ENCODE peak calls at places on chromosome X, in nine cellular contexts. One of them, this sample, is unnamed.

GRCh38 chrX:41027388-41027787 is 57.9 kb upstream of the USP9X start:
- DNase-seq in sigmoid colon: no peak
- DNase-seq in H1: no peak
- DNase-seq in transverse colon: no peak
- DNase-seq in suprapubic skin: no peak
- DNase-seq in breast epithelium: no peak
- DNase-seq in HepG2: no peak
- DNase-seq in stomach: no peak
- DNase-seq in endothelial cell of umbilical vein: no peak
- DNase-seq in this sample: no peak

GRCh38 chrX:136600059-136600458 is 47.9 kb upstream of the CD40LG start:
- DNase-seq in suprapubic skin: no peak
- DNase-seq in endothelial cell of umbilical vein: no peak
- DNase-seq in HepG2: no peak
- DNase-seq in transverse colon: no peak
- DNase-seq in sigmoid colon: no peak
- DNase-seq in breast epithelium: no peak
- DNase-seq in H1: no peak
- DNase-seq in stomach: no peak
- DNase-seq in this sample: no peak

GRCh38 chrX:41779058-41779564 is 55.1 kb downstream of the GPR82 start:
- DNase-seq in suprapubic skin: no peak
- DNase-seq in endothelial cell of umbilical vein: peak; percentile 74
- DNase-seq in H1: no peak
- DNase-seq in stomach: no peak
- DNase-seq in HepG2: peak; percentile 16
- DNase-seq in breast epithelium: no peak
- DNase-seq in transverse colon: no peak
- DNase-seq in sigmoid colon: no peak
- DNase-seq in this sample: no peak

GRCh38 chrX:136204571-136204970 is 46.6 kb downstream of the MAP7D3 start:
- DNase-seq in endothelial cell of umbilical vein: peak; percentile 54
- DNase-seq in HepG2: no peak
- DNase-seq in H1: no peak
- DNase-seq in transverse colon: peak; percentile 62
- DNase-seq in suprapubic skin: no peak
- DNase-seq in breast epithelium: no peak
- DNase-seq in stomach: no peak
- DNase-seq in sigmoid colon: peak; percentile 71
- DNase-seq in this sample: no peak

GRCh38 chrX:72006461-72006860 is 95.8 kb downstream of the NHSL2 start:
- DNase-seq in endothelial cell of umbilical vein: no peak
- DNase-seq in sigmoid colon: no peak
- DNase-seq in H1: no peak
- DNase-seq in breast epithelium: no peak
- DNase-seq in stomach: no peak
- DNase-seq in suprapubic skin: no peak
- DNase-seq in transverse colon: no peak
- DNase-seq in HepG2: no peak
- DNase-seq in this sample: no peak

GRCh38 chrX:14616876-14617275 is 87.5 kb downstream of the GLRA2 start:
- DNase-seq in sigmoid colon: no peak
- DNase-seq in transverse colon: no peak
- DNase-seq in stomach: no peak
- DNase-seq in breast epithelium: no peak
- DNase-seq in suprapubic skin: no peak
- DNase-seq in HepG2: no peak
- DNase-seq in endothelial cell of umbilical vein: no peak
- DNase-seq in H1: no peak
- DNase-seq in this sample: no peak

GRCh38 chrX:68238568-68238967 is 194.7 kb downstream of the OPHN1 start:
- DNase-seq in breast epithelium: no peak
- DNase-seq in H1: no peak
- DNase-seq in sigmoid colon: no peak
- DNase-seq in suprapubic skin: no peak
- DNase-seq in endothelial cell of umbilical vein: no peak
- DNase-seq in HepG2: no peak
- DNase-seq in stomach: no peak
- DNase-seq in transverse colon: no peak
- DNase-seq in this sample: no peak

GRCh38 chrX:8663325-8663724 is 68.6 kb downstream of the ANOS1 start:
- DNase-seq in H1: no peak
- DNase-seq in HepG2: no peak
- DNase-seq in suprapubic skin: no peak
- DNase-seq in endothelial cell of umbilical vein: peak; percentile 16
- DNase-seq in sigmoid colon: no peak
- DNase-seq in stomach: no peak
- DNase-seq in transverse colon: no peak
- DNase-seq in breast epithelium: no peak
- DNase-seq in this sample: no peak

GRCh38 chrX:373641-374471 is 12.9 kb downstream of the PPP2R3B start:
- DNase-seq in H1: no peak
- DNase-seq in transverse colon: no peak
- DNase-seq in HepG2: peak; percentile 27
- DNase-seq in suprapubic skin: no peak
- DNase-seq in breast epithelium: no peak
- DNase-seq in stomach: no peak
- DNase-seq in endothelial cell of umbilical vein: peak; percentile 58
- DNase-seq in sigmoid colon: no peak
- DNase-seq in this sample: no peak

GRCh38 chrX:40423299-40423698 is 157.5 kb upstream of the ATP6AP2 start:
- DNase-seq in stomach: peak; percentile 40
- DNase-seq in HepG2: no peak
- DNase-seq in H1: no peak
- DNase-seq in breast epithelium: no peak
- DNase-seq in endothelial cell of umbilical vein: no peak
- DNase-seq in sigmoid colon: no peak
- DNase-seq in suprapubic skin: no peak
- DNase-seq in transverse colon: no peak
- DNase-seq in this sample: no peak

GRCh38 chrX:87636533-87636932 is 118.9 kb downstream of the KLHL4 start:
- DNase-seq in H1: no peak
- DNase-seq in endothelial cell of umbilical vein: no peak
- DNase-seq in sigmoid colon: no peak
- DNase-seq in transverse colon: no peak
- DNase-seq in stomach: no peak
- DNase-seq in suprapubic skin: no peak
- DNase-seq in breast epithelium: no peak
- DNase-seq in HepG2: no peak
- DNase-seq in this sample: no peak

GRCh38 chrX:3286196-3286920 is 60.1 kb downstream of the MXRA5 start:
- DNase-seq in endothelial cell of umbilical vein: peak; percentile 28
- DNase-seq in suprapubic skin: no peak
- DNase-seq in stomach: no peak
- DNase-seq in transverse colon: no peak
- DNase-seq in sigmoid colon: no peak
- DNase-seq in HepG2: no peak
- DNase-seq in breast epithelium: no peak
- DNase-seq in H1: no peak
- DNase-seq in this sample: no peak

GRCh38 chrX:71910526-71911022 is at the start of gene NHSL2:
- DNase-seq in endothelial cell of umbilical vein: no peak
- DNase-seq in suprapubic skin: no peak
- DNase-seq in sigmoid colon: peak; percentile 72
- DNase-seq in stomach: no peak
- DNase-seq in transverse colon: no peak
- DNase-seq in breast epithelium: no peak
- DNase-seq in H1: no peak
- DNase-seq in HepG2: no peak
- DNase-seq in this sample: no peak

GRCh38 chrX:91434351-91435168 is at the start of gene PABPC5:
- DNase-seq in breast epithelium: peak; percentile 61
- DNase-seq in suprapubic skin: peak; percentile 89
- DNase-seq in H1: peak; percentile 38
- DNase-seq in endothelial cell of umbilical vein: peak; percentile 9
- DNase-seq in HepG2: no peak
- DNase-seq in sigmoid colon: peak; percentile 93
- DNase-seq in stomach: peak; percentile 34
- DNase-seq in transverse colon: peak; percentile 57
- DNase-seq in this sample: peak; percentile 39

GRCh38 chrX:56978172-56978571 is 17.2 kb downstream of the SPIN3 start:
- DNase-seq in stomach: no peak
- DNase-seq in HepG2: peak; percentile 14
- DNase-seq in suprapubic skin: no peak
- DNase-seq in transverse colon: peak; percentile 16
- DNase-seq in endothelial cell of umbilical vein: peak; percentile 47
- DNase-seq in sigmoid colon: no peak
- DNase-seq in H1: no peak
- DNase-seq in breast epithelium: no peak
- DNase-seq in this sample: no peak

GRCh38 chrX:71096702-71097032 is 1.0 kb downstream of the FOXO4 start:
- DNase-seq in H1: no peak
- DNase-seq in sigmoid colon: no peak
- DNase-seq in HepG2: no peak
- DNase-seq in breast epithelium: no peak
- DNase-seq in transverse colon: no peak
- DNase-seq in suprapubic skin: no peak
- DNase-seq in endothelial cell of umbilical vein: no peak
- DNase-seq in stomach: peak; percentile 14
- DNase-seq in this sample: no peak

GRCh38 chrX:48468693-48469691 is 1.1 kb downstream of the SLC38A5 start:
- DNase-seq in H1: no peak
- DNase-seq in suprapubic skin: no peak
- DNase-seq in breast epithelium: no peak
- DNase-seq in endothelial cell of umbilical vein: no peak
- DNase-seq in stomach: no peak
- DNase-seq in HepG2: no peak
- DNase-seq in transverse colon: peak; percentile 31
- DNase-seq in sigmoid colon: peak; percentile 52
- DNase-seq in this sample: no peak

GRCh38 chrX:56618250-56618649 is 54.8 kb downstream of the UBQLN2 start:
- DNase-seq in breast epithelium: no peak
- DNase-seq in HepG2: no peak
- DNase-seq in stomach: no peak
- DNase-seq in transverse colon: no peak
- DNase-seq in endothelial cell of umbilical vein: no peak
- DNase-seq in sigmoid colon: no peak
- DNase-seq in H1: no peak
- DNase-seq in suprapubic skin: no peak
- DNase-seq in this sample: no peak

GRCh38 chrX:134558133-134558532 is 98.2 kb downstream of the HPRT1 start:
- DNase-seq in sigmoid colon: no peak
- DNase-seq in breast epithelium: no peak
- DNase-seq in suprapubic skin: no peak
- DNase-seq in H1: no peak
- DNase-seq in HepG2: no peak
- DNase-seq in endothelial cell of umbilical vein: no peak
- DNase-seq in stomach: no peak
- DNase-seq in transverse colon: no peak
- DNase-seq in this sample: no peak

GRCh38 chrX:106619797-106620196 is 8.0 kb downstream of the RADX start:
- DNase-seq in endothelial cell of umbilical vein: peak; percentile 1
- DNase-seq in HepG2: no peak
- DNase-seq in transverse colon: no peak
- DNase-seq in stomach: no peak
- DNase-seq in breast epithelium: no peak
- DNase-seq in H1: no peak
- DNase-seq in sigmoid colon: no peak
- DNase-seq in suprapubic skin: no peak
- DNase-seq in this sample: no peak

DNA sequence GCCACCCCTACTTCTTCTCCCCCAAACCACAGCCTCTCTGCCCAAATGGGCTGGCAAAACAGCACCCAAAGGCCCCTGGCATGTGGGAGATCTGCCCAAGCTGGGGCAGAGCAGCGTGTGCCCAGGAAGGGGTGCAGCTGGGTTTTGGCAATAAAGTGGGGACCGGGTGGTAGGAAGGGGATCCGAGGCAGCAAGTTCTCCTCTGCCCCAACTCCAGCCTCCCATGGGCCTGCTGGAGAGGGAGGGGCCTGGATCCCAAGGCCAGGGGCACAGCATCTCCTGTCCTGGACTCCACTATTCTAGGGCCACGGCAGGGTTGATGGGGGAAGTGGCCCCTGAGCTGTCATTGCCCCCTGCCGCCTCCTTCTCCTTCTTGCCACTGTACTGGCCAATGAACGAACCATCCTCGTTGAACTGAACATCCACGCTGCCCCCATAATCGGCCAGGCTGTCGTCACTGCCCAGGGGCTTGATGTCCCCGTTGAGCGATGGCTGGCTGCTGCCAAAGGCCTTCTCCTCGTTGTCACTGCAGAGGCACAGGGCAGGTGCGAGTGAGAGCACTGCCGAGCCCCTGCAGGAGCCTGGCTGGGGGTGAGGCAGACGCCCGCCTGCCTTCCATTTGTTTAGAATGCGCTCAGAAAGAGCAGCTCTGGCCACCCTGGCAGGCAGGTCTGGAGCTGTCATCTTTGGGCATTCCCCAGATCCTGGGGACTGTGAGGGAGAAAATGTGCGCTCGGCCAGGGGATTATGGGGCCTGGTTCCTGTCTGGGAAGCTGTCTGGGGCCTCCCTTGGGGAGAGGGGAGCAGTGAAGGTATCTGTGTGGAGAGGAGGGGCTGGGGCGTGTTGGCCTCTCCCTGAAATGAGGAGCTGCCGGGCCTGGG is 23.4 kb downstream of the L1CAM start:
- DNase-seq in transverse colon: no peak
- DNase-seq in sigmoid colon: no peak
- DNase-seq in H1: no peak
- DNase-seq in stomach: no peak
- DNase-seq in HepG2: no peak
- DNase-seq in breast epithelium: no peak
- DNase-seq in suprapubic skin: no peak
- DNase-seq in endothelial cell of umbilical vein: no peak
- DNase-seq in this sample: no peak
- H3K36me3 ChIP-seq in transverse colon: no peaks in the 10 kb centered on the region
- H3K36me3 ChIP-seq in sigmoid colon: no peaks in the 10 kb centered on the region
- H3K36me3 ChIP-seq in H1: no peaks in the 10 kb centered on the region
- H3K36me3 ChIP-seq in stomach: no peaks in the 10 kb centered on the region
- H3K36me3 ChIP-seq in HepG2: no peaks in the 10 kb centered on the region
- H3K36me3 ChIP-seq in breast epithelium: no peaks in the 10 kb centered on the region
- H3K36me3 ChIP-seq in suprapubic skin: no peaks in the 10 kb centered on the region
- H3K36me3 ChIP-seq in endothelial cell of umbilical vein: no peaks in the 10 kb centered on the region
- H3K36me3 ChIP-seq in this sample: no peaks in the 10 kb centered on the region

GRCh38 chrX:149365061-149365460 is 140.0 kb downstream of the IDS start:
- DNase-seq in H1: no peak
- DNase-seq in transverse colon: no peak
- DNase-seq in sigmoid colon: no peak
- DNase-seq in endothelial cell of umbilical vein: no peak
- DNase-seq in stomach: no peak
- DNase-seq in HepG2: peak; percentile 2
- DNase-seq in breast epithelium: no peak
- DNase-seq in suprapubic skin: no peak
- DNase-seq in this sample: no peak
- TF ChIP-seq POLR2A in H1: no peak
- TF ChIP-seq POLR2A in transverse colon: no peak
- TF ChIP-seq POLR2A in sigmoid colon: no peak
- TF ChIP-seq POLR2A in endothelial cell of umbilical vein: no peak
- TF ChIP-seq POLR2A in stomach: no peak
- TF ChIP-seq POLR2A in HepG2: no peak
- TF ChIP-seq POLR2A in breast epithelium: no peak
- TF ChIP-seq POLR2A in suprapubic skin: no peak
- TF ChIP-seq POLR2A in this sample: no peak

GRCh38 chrX:73728518-73729023 is 165.6 kb downstream of the CHIC1 start:
- DNase-seq in suprapubic skin: no peak
- DNase-seq in stomach: no peak
- DNase-seq in HepG2: no peak
- DNase-seq in endothelial cell of umbilical vein: no peak
- DNase-seq in sigmoid colon: no peak
- DNase-seq in H1: no peak
- DNase-seq in transverse colon: no peak
- DNase-seq in breast epithelium: no peak
- DNase-seq in this sample: no peak
- TF ChIP-seq POLR2AphosphoS5 in suprapubic skin: no peak
- TF ChIP-seq POLR2AphosphoS5 in stomach: no peak
- TF ChIP-seq POLR2AphosphoS5 in HepG2: no peak
- TF ChIP-seq POLR2AphosphoS5 in endothelial cell of umbilical vein: no peak
- TF ChIP-seq POLR2AphosphoS5 in sigmoid colon: no peak
- TF ChIP-seq POLR2AphosphoS5 in H1: no peak
- TF ChIP-seq POLR2AphosphoS5 in transverse colon: no peak
- TF ChIP-seq POLR2AphosphoS5 in breast epithelium: no peak
- TF ChIP-seq POLR2AphosphoS5 in this sample: no peak

GRCh38 chrX:133435544-133436124 is 20.3 kb upstream of the GPC4 start:
- DNase-seq in sigmoid colon: no peak
- DNase-seq in breast epithelium: no peak
- DNase-seq in HepG2: peak; percentile 1
- DNase-seq in stomach: no peak
- DNase-seq in transverse colon: no peak
- DNase-seq in endothelial cell of umbilical vein: no peak
- DNase-seq in H1: no peak
- DNase-seq in suprapubic skin: no peak
- DNase-seq in this sample: peak; percentile 37
- H3K36me3 ChIP-seq in sigmoid colon: no peaks in the 10 kb centered on the region
- H3K36me3 ChIP-seq in breast epithelium: no peaks in the 10 kb centered on the region
- H3K36me3 ChIP-seq in HepG2: no peaks in the 10 kb centered on the region
- H3K36me3 ChIP-seq in stomach: no peaks in the 10 kb centered on the region
- H3K36me3 ChIP-seq in transverse colon: no peaks in the 10 kb centered on the region
- H3K36me3 ChIP-seq in endothelial cell of umbilical vein: no peaks in the 10 kb centered on the region
- H3K36me3 ChIP-seq in H1: no peaks in the 10 kb centered on the region
- H3K36me3 ChIP-seq in suprapubic skin: no peaks in the 10 kb centered on the region
- H3K36me3 ChIP-seq in this sample: no peaks in the 10 kb centered on the region